ENCODE peak calls at places on chromosomes 7 and 10, in eight cellular contexts. Z is ovary, E is Panc1, Y is adrenal gland, D is esophagus squamous epithelium, P is transverse colon, X is psoas muscle, B is body of pancreas. R is an unnamed sample.

GRCh38 chr10:6416892-6417512 is 163.1 kb downstream of the PRKCQ start:
- DNase-seq in Z (no peak), E (peak; percentile 24), Y (no peak), D (no peak), P (no peak), X (no peak), B (no peak), R (no peak)

GRCh38 chr7:155230169-155230593 is 67.5 kb upstream of the INSIG1 start:
- DNase-seq in Z (no peak), E (peak; percentile 89), Y (no peak), D (no peak), P (no peak), X (peak; percentile 84), B (peak; percentile 75), R (no peak)

GRCh38 chr7:138204285-138204988 is 128.2 kb downstream of the AKR1D1 start:
- DNase-seq in Z (no peak), E (no peak), Y (no peak), D (no peak), P (no peak), X (no peak), B (no peak), R (no peak)

GRCh38 chr10:103231047-103231551 is 14.6 kb upstream of the RPEL1 start:
- DNase-seq in Z (no peak), E (peak; percentile 97), Y (peak; percentile 59), D (no peak), P (no peak), X (no peak), B (peak; percentile 40), R (no peak)

GRCh38 chr7:144144426-144144825 is 21.4 kb downstream of the OR2A14 start:
- DNase-seq in Z (no peak), E (no peak), Y (no peak), D (no peak), P (no peak), X (no peak), B (no peak), R (no peak)

GRCh38 chr7:1229334-1229935 is 3.2 kb upstream of the UNCX start:
- DNase-seq in Z (no peak), E (no peak), Y (no peak), D (no peak), P (no peak), X (no peak), B (no peak), R (no peak)

GRCh38 chr10:61978965-61979364 is 77.5 kb downstream of the ARID5B start:
- DNase-seq in Z (no peak), E (no peak), Y (no peak), D (no peak), P (no peak), X (no peak), B (peak; percentile 29), R (no peak)

GRCh38 chr7:146116452-146117219 is at the start of gene CNTNAP2:
- DNase-seq in Z (no peak), E (no peak), Y (peak; percentile 51), D (no peak), P (no peak), X (no peak), B (no peak), R (no peak)

GRCh38 chr10:65234261-65234660 is 1691.6 kb upstream of the LRRTM3 start:
- DNase-seq in Z (no peak), E (no peak), Y (no peak), D (no peak), P (no peak), X (no peak), B (no peak), R (no peak)

GRCh38 chr7:39130304-39130703 is 152.6 kb downstream of the POU6F2 start:
- DNase-seq in Z (no peak), E (no peak), Y (no peak), D (no peak), P (no peak), X (no peak), B (no peak), R (no peak)

GRCh38 chr7:66894463-66895080 is 26.5 kb upstream of the TMEM248 start:
- DNase-seq in Z (no peak), E (no peak), Y (no peak), D (no peak), P (no peak), X (no peak), B (no peak), R (no peak)

GRCh38 chr7:55512635-55513034 is 59.7 kb downstream of the VOPP1 start:
- DNase-seq in Z (no peak), E (no peak), Y (no peak), D (no peak), P (no peak), X (no peak), B (no peak), R (no peak)

GRCh38 chr7:55515569-55516279 is 56.6 kb downstream of the VOPP1 start:
- DNase-seq in Z (no peak), E (no peak), Y (peak; percentile 69), D (no peak), P (no peak), X (peak; percentile 81), B (no peak), R (no peak)

GRCh38 chr7:55516399-55516798 is 55.9 kb downstream of the VOPP1 start:
- DNase-seq in Z (no peak), E (no peak), Y (no peak), D (no peak), P (no peak), X (no peak), B (no peak), R (no peak)

GRCh38 chr7:55514546-55515265 is 57.6 kb downstream of the VOPP1 start:
- DNase-seq in Z (no peak), E (no peak), Y (no peak), D (no peak), P (no peak), X (no peak), B (no peak), R (no peak)

GRCh38 chr7:55513849-55514248 is 58.5 kb downstream of the VOPP1 start:
- DNase-seq in Z (no peak), E (no peak), Y (no peak), D (no peak), P (no peak), X (no peak), B (no peak), R (no peak)
- TF ChIP-seq CTCF in Z (no peak), E (no peak), Y (no peak), D (no peak), P (no peak), X (no peak), B (no peak), R (no peak)

GRCh38 chr7:28571405-28571804 is 159.1 kb downstream of the CREB5 start:
- DNase-seq in Z (no peak), E (no peak), Y (no peak), D (no peak), P (no peak), X (no peak), B (no peak), R (no peak)

GRCh38 chr7:28575241-28575643 is 162.9 kb downstream of the CREB5 start:
- DNase-seq in Z (no peak), E (no peak), Y (no peak), D (no peak), P (no peak), X (no peak), B (no peak), R (no peak)

GRCh38 chr7:28572321-28573058 is 160.2 kb downstream of the CREB5 start:
- DNase-seq in Z (no peak), E (no peak), Y (no peak), D (no peak), P (no peak), X (no peak), B (peak; percentile 11), R (no peak)

GRCh38 chr7:28573059-28573553 is 160.8 kb downstream of the CREB5 start:
- DNase-seq in Z (no peak), E (no peak), Y (no peak), D (no peak), P (peak; percentile 12), X (no peak), B (peak; percentile 77), R (no peak)

GRCh38 chr7:28573751-28574295 is 161.5 kb downstream of the CREB5 start:
- DNase-seq in Z (no peak), E (no peak), Y (no peak), D (no peak), P (no peak), X (no peak), B (no peak), R (no peak)
- H3K4me3 ChIP-seq in Z (no peak overlapping the region), E (no peak overlapping the region), Y (no peak overlapping the region), D (no peak overlapping the region), P (no peak overlapping the region), X (no peak overlapping the region), B (no peak overlapping the region), R (no peak overlapping the region)

DNA sequence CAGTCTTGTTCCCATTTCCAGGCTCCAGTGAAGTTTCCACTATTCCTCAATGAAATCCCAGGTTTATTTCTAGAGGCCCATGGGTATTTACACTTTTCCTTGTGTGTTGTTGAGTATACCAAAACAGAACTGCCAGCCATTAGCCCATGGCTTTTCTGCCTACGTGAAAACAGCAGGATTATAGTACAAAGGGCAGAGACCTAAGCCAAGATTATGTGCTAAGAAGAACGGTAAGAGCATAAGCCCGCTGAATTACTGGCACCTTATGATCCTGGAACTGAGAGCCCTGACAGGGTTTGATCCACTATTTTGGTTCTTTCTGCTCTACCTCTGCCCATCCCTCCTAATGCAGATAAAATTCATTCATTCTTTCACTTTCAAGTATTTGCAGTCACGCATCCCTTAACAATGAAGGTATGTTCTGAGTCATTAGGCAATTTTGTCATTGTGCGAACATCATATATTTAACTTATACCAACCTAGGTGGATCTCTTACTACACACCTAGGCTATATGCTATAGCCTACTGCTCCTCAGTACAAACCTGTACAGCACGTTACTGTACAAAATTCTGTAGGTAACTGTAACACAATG is 16.0 kb downstream of the SEMA3C start:
- DNase-seq in Z (no peak), E (no peak), Y (no peak), D (no peak), P (no peak), X (no peak), B (no peak), R (no peak)
- H3K27ac ChIP-seq in Z (no peak overlapping the region), E (peak overlapping the region; percentile 80), Y (no peak overlapping the region), D (no peak overlapping the region), P (no peak overlapping the region), X (no peak overlapping the region), B (no peak overlapping the region), R (no peak overlapping the region)

GRCh38 chr7:45897042-45897690 is 8.9 kb downstream of the IGFBP1 start:
- DNase-seq in Z (no peak), E (no peak), Y (no peak), D (no peak), P (no peak), X (no peak), B (no peak), R (no peak)

GRCh38 chr7:45898241-45898640 is 10.0 kb downstream of the IGFBP1 start:
- DNase-seq in Z (no peak), E (no peak), Y (no peak), D (no peak), P (no peak), X (no peak), B (no peak), R (no peak)

GRCh38 chr7:45901566-45901965 is 13.3 kb downstream of the IGFBP1 start:
- DNase-seq in Z (no peak), E (no peak), Y (no peak), D (no peak), P (no peak), X (no peak), B (no peak), R (no peak)

DNA sequence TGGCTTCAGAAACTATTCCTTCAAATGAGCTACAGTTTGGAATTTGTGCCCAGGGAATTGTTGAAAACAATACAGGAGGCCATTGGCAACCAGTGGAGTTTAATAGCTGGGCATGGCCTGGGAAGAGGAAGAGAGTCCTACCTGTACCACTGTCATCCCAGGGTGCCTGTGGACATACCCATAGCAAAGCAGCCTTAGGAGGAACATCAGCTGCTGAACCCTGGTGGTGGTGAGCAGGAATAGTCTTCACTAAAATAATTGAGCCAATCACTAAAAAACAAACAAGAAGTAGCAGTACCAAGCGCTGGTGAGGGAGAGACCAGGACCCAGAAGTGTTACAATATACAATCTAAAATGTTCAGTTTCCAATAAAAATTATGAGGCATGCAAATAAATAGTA is 14.5 kb downstream of the IGFBP1 start:
- DNase-seq in Z (no peak), E (no peak), Y (no peak), D (no peak), P (no peak), X (no peak), B (no peak), R (no peak)
- TF ChIP-seq CTCF in Z (no peak), E (peak; percentile 20), Y (no peak), D (no peak), P (no peak), X (no peak), B (no peak), R (no peak)

R was measured in coronary artery.